ENCODE peak calls at places on chromosomes 7 and 10, in ten cellular contexts. G, W, E, N, K, R, C, M, O and L are unnamed samples. For H3K4me1, the result is how much of the 10 kb centered on the place peaks cover.

GRCh38 chr10:68957284-68957615 is 1.3 kb downstream of the DDX21 start:
- DNase-seq in G (no peak), W (no peak), E (no peak), N (no peak), K (no peak), R (no peak), C (no peak), M (no peak), O (no peak), L (no peak)

GRCh38 chr7:130941322-130942210 is 207.6 kb upstream of the KLF14 start:
- DNase-seq in G (peak), W (peak), E (peak), N (no peak), K (peak), R (no peak), C (peak), M (no peak), O (peak), L (no peak)

GRCh38 chr7:155860840-155861479 is 48.7 kb upstream of the SHH start:
- DNase-seq in G (peak), W (peak), E (peak), N (no peak), K (peak), R (no peak), C (peak), M (no peak), O (peak), L (no peak)

GRCh38 chr10:69801434-69802315 is at the start of gene COL13A1:
- DNase-seq in G (peak), W (peak), E (peak), N (no peak), K (peak), R (peak), C (peak), M (peak), O (peak), L (peak)

GRCh38 chr10:100878291-100878910 is 34.4 kb upstream of the SLF2 start:
- DNase-seq in G (peak), W (no peak), E (no peak), N (no peak), K (peak), R (peak), C (peak), M (peak), O (peak), L (peak)

GRCh38 chr7:45711161-45711490 is 137.0 kb downstream of the ADCY1 start:
- DNase-seq in G (no peak), W (no peak), E (no peak), N (no peak), K (no peak), R (no peak), C (no peak), M (no peak), O (no peak), L (no peak)

GRCh38 chr10:80459047-80459865 is 5.1 kb downstream of the TSPAN14 start:
- DNase-seq in G (no peak), W (peak), E (peak), N (no peak), K (peak), R (no peak), C (peak), M (no peak), O (peak), L (no peak)

GRCh38 chr10:31242902-31243301 is 76.1 kb upstream of the ZEB1 start:
- DNase-seq in G (peak), W (no peak), E (no peak), N (no peak), K (peak), R (peak), C (peak), M (peak), O (peak), L (no peak)

GRCh38 chr7:10239643-10240345 is 733.9 kb upstream of the PHF14 start:
- DNase-seq in G (no peak), W (no peak), E (no peak), N (no peak), K (no peak), R (no peak), C (no peak), M (no peak), O (no peak), L (no peak)

GRCh38 chr7:141073173-141073640 is 657 bp upstream of the TMEM178B start:
- DNase-seq in G (peak), W (peak), E (peak), N (no peak), K (peak), R (no peak), C (peak), M (no peak), O (peak), L (peak)

GRCh38 chr7:7641129-7641663 is 644 bp downstream of the UMAD1 start:
- DNase-seq in G (no peak), W (no peak), E (no peak), N (no peak), K (no peak), R (peak), C (no peak), M (no peak), O (no peak), L (peak)

GRCh38 chr10:60148266-60148840 is 241.3 kb downstream of the ANK3 start:
- DNase-seq in G (peak), W (no peak), E (no peak), N (no peak), K (peak), R (no peak), C (no peak), M (no peak), O (no peak), L (peak)

GRCh38 chr7:117666019-117666418 is 186.2 kb downstream of the CFTR start:
- DNase-seq in G (peak), W (no peak), E (no peak), N (no peak), K (peak), R (peak), C (no peak), M (no peak), O (no peak), L (no peak)

GRCh38 chr7:28483112-28483511 is 70.8 kb downstream of the CREB5 start:
- DNase-seq in G (no peak), W (no peak), E (no peak), N (no peak), K (no peak), R (no peak), C (no peak), M (no peak), O (no peak), L (peak)

GRCh38 chr7:13992621-13992982 is 3.1 kb upstream of the ETV1 start:
- DNase-seq in G (no peak), W (no peak), E (no peak), N (no peak), K (peak), R (no peak), C (no peak), M (no peak), O (no peak), L (no peak)

GRCh38 chr10:96271017-96271815 is at the start of gene BLNK:
- DNase-seq in G (no peak), W (peak), E (peak), N (peak), K (peak), R (no peak), C (peak), M (no peak), O (peak), L (no peak)

GRCh38 chr10:57972783-57973182 is 294.9 kb downstream of the IPMK start:
- DNase-seq in G (no peak), W (no peak), E (no peak), N (no peak), K (no peak), R (no peak), C (no peak), M (no peak), O (no peak), L (no peak)

GRCh38 chr10:57962839-57963238 is 304.9 kb downstream of the IPMK start:
- DNase-seq in G (no peak), W (no peak), E (no peak), N (no peak), K (no peak), R (no peak), C (no peak), M (no peak), O (no peak), L (no peak)

GRCh38 chr10:57964371-57964770 is 303.3 kb downstream of the IPMK start:
- DNase-seq in G (peak), W (no peak), E (no peak), N (no peak), K (peak), R (no peak), C (peak), M (no peak), O (no peak), L (no peak)

GRCh38 chr10:57973451-57973850 is 294.2 kb downstream of the IPMK start:
- DNase-seq in G (no peak), W (no peak), E (no peak), N (no peak), K (no peak), R (no peak), C (no peak), M (no peak), O (no peak), L (no peak)

DNA sequence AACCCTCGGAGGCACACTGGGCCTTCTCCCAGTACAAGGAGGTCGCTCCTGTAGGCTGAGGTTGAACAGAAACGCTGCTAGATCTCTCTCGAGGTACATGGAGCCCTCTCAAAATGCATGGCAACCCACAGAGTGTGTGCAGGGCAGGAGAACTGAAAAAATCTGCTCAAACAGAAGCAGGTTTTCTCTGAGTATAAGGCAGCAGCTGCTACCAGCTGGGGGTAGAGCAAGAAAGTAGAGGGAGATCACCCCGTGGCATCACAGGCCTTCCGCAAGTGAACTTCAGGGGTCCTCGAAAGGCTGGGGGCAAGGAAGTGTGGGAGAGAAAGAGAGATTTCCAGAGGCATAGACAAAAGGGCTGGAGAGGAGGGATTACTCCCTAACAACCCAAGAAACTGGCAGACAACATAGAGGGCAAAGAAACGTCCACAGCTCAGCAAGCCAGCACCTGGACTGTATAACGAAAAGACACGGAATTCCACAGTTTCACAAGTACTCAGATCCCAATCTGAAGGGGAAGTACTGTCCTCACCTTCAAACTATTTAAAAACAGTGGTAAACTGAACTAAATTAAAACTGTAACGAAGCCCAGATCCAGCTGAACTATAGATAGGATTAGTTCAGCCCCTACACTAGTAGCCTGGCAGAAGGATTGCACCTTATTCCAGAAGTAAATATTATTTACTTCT is 299.2 kb downstream of the IPMK start:
- DNase-seq in G (no peak), W (no peak), E (no peak), N (no peak), K (no peak), R (no peak), C (no peak), M (no peak), O (no peak), L (no peak)
- H3K4me1 ChIP-seq in G (under half), W (under half), E (under half), N (under half), K (under half), R (under half), C (under half), M (under half), O (under half), L (under half)

GRCh38 chr7:50379082-50379481 is 71.1 kb downstream of the FIGNL1 start:
- DNase-seq in G (no peak), W (no peak), E (no peak), N (no peak), K (no peak), R (no peak), C (no peak), M (peak), O (no peak), L (no peak)

GRCh38 chr7:50377356-50377755 is 72.8 kb downstream of the FIGNL1 start:
- DNase-seq in G (no peak), W (no peak), E (no peak), N (no peak), K (no peak), R (no peak), C (no peak), M (no peak), O (no peak), L (no peak)

GRCh38 chr7:50379539-50379938 is 70.6 kb downstream of the FIGNL1 start:
- DNase-seq in G (no peak), W (no peak), E (no peak), N (no peak), K (no peak), R (no peak), C (no peak), M (no peak), O (no peak), L (no peak)

GRCh38 chr7:50387351-50387750 is 62.8 kb downstream of the FIGNL1 start:
- DNase-seq in G (no peak), W (no peak), E (no peak), N (no peak), K (no peak), R (no peak), C (no peak), M (no peak), O (no peak), L (no peak)

DNA sequence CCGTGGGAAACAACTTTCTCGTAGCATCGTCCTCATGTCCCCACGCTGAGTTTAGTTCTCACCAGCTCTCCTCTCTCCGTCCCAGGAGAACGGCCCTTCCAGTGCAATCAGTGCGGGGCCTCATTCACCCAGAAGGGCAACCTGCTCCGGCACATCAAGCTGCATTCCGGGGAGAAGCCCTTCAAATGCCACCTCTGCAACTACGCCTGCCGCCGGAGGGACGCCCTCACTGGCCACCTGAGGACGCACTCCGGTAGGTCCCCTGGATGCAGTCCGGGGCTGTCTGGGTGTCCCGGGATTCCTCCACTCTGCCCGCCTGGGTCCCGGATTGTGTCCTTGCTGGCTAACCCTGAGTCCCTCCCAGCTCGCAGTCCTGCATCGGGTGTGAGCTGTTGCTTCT is 67.7 kb downstream of the FIGNL1 start:
- DNase-seq in G (no peak), W (no peak), E (no peak), N (no peak), K (no peak), R (no peak), C (no peak), M (no peak), O (no peak), L (no peak)
- H3K4me1 ChIP-seq in G (under half), W (under half), E (under half), N (under half), K (under half), R (under half), C (under half), M (under half), O (under half), L (under half)

GRCh38 chr10:79135790-79136189 is 67.0 kb downstream of the ZMIZ1 start:
- DNase-seq in G (no peak), W (no peak), E (no peak), N (no peak), K (no peak), R (no peak), C (no peak), M (no peak), O (no peak), L (no peak)
- H3K4me1 ChIP-seq in G (half or more), W (half or more), E (under half), N (half or more), K (half or more), R (under half), C (half or more), M (under half), O (under half), L (under half)

GRCh38 chr7:128110641-128111365 is 79.6 kb upstream of the LRRC4 start:
- DNase-seq in G (no peak), W (peak), E (no peak), N (no peak), K (no peak), R (no peak), C (no peak), M (no peak), O (no peak), L (no peak)
- H3K4me1 ChIP-seq in G (under half), W (under half), E (under half), N (under half), K (under half), R (under half), C (under half), M (under half), O (under half), L (under half)